ENCODE peak calls at places on chromosomes 6 and 20, in seven cellular contexts. X, B, P, D, W, T and S are unnamed samples.
A peak's percentile ranks its signal among the peaks of the same experiment; 100 is the strongest.

GRCh38 chr6:127186889-127187288 is 68.4 kb downstream of the RSPO3 start:
- DNase-seq in X (no peak), T (peak; percentile 53), D (peak; percentile 60), B (no peak), P (no peak), W (no peak), S (peak; percentile 54)

GRCh38 chr6:50819527-50819905 is 845 bp downstream of the TFAP2B start:
- DNase-seq in D (no peak), T (peak; percentile 4), P (no peak), W (no peak), B (no peak), X (peak; percentile 1), S (no peak)

GRCh38 chr6:30769088-30769852 is 24.9 kb upstream of the IER3 start:
- DNase-seq in B (peak; percentile 98), W (peak; percentile 49), P (no peak), X (peak; percentile 97), T (peak; percentile 62), D (peak; percentile 79), S (peak; percentile 95)

GRCh38 chr6:70507166-70507565 is 59.6 kb upstream of the SDHAF4 start:
- DNase-seq in W (no peak), X (no peak), P (no peak), T (no peak), B (no peak), D (no peak), S (no peak)

GRCh38 chr6:149895702-149896310 is 2.1 kb downstream of the RAET1E start:
- DNase-seq in X (peak; percentile 78), T (no peak), W (no peak), B (peak; percentile 62), D (no peak), P (no peak), S (no peak)

GRCh38 chr6:1604347-1604990 is 5.2 kb upstream of the FOXC1 start:
- DNase-seq in T (peak; percentile 88), X (no peak), D (peak; percentile 78), W (no peak), P (peak; percentile 85), B (peak; percentile 36), S (peak; percentile 77)

GRCh38 chr20:48921883-48922867 is 664 bp downstream of the ARFGEF2 start:
- DNase-seq in B (peak; percentile 34), W (no peak), P (no peak), D (no peak), X (peak; percentile 57), T (peak; percentile 57), S (peak; percentile 77)

GRCh38 chr20:57656821-57657536 is 36.8 kb upstream of the ZBP1 start:
- DNase-seq in T (no peak), X (no peak), D (peak; percentile 20), P (no peak), W (no peak), B (no peak), S (no peak)

GRCh38 chr6:136249336-136249735 is 775 bp downstream of the MTFR2 start:
- DNase-seq in B (peak; percentile 56), W (no peak), T (no peak), X (peak; percentile 29), P (no peak), D (no peak), S (no peak)

GRCh38 chr20:35702051-35702823 is 3.0 kb downstream of the ROMO1 start:
- DNase-seq in T (peak; percentile 0), W (no peak), B (peak; percentile 79), D (no peak), P (no peak), X (peak; percentile 42), S (no peak)

GRCh38 chr6:54238407-54238806 is 69.8 kb upstream of the TINAG start:
- DNase-seq in B (peak; percentile 39), D (no peak), W (no peak), T (no peak), X (peak; percentile 37), P (no peak), S (no peak)

GRCh38 chr20:3672864-3673550 is 8.8 kb downstream of the ADAM33 start:
- DNase-seq in T (no peak), D (no peak), B (no peak), X (no peak), W (no peak), P (no peak), S (no peak)

GRCh38 chr20:46434597-46434996 is 28.2 kb upstream of the ELMO2 start:
- DNase-seq in T (no peak), B (no peak), D (no peak), X (no peak), P (no peak), W (no peak), S (no peak)

GRCh38 chr6:161100072-161100471 is 108.5 kb downstream of the MAP3K4 start:
- DNase-seq in D (no peak), T (peak; percentile 47), W (no peak), B (no peak), X (no peak), P (no peak), S (no peak)

GRCh38 chr20:35663813-35664543 is 722 bp downstream of the CPNE1 start:
- DNase-seq in W (no peak), X (peak; percentile 55), B (peak; percentile 6), T (peak; percentile 55), P (peak; percentile 33), D (peak; percentile 52), S (peak; percentile 89)

GRCh38 chr20:18009116-18009515 is 40.3 kb downstream of the MGME1 start:
- DNase-seq in T (no peak), B (no peak), X (no peak), W (no peak), D (no peak), P (no peak), S (no peak)

GRCh38 chr6:140436023-140436811 is 1061.8 kb upstream of the CITED2 start:
- DNase-seq in D (peak; percentile 65), X (peak; percentile 71), P (peak; percentile 29), B (peak; percentile 67), T (peak; percentile 74), W (no peak), S (peak; percentile 95)

GRCh38 chr6:159979136-159979874 is 10.4 kb downstream of the IGF2R start:
- DNase-seq in P (no peak), X (peak; percentile 63), W (no peak), D (no peak), B (peak; percentile 37), T (peak; percentile 76), S (peak; percentile 83)

GRCh38 chr6:99613398-99613704 is 6.7 kb downstream of the PRDM13 start:
- DNase-seq in X (peak; percentile 43), W (no peak), D (peak; percentile 84), T (peak; percentile 65), B (peak; percentile 18), P (peak; percentile 69), S (peak; percentile 82)

GRCh38 chr6:128932061-128932460 is 49.1 kb downstream of the LAMA2 start:
- DNase-seq in P (no peak), X (peak; percentile 29), W (no peak), T (peak; percentile 36), B (peak; percentile 61), D (no peak), S (peak; percentile 13)

GRCh38 chr6:150029276-150029675 is 3.9 kb upstream of the RAET1L start:
- DNase-seq in P (no peak), T (no peak), D (no peak), B (no peak), X (no peak), W (no peak), S (no peak)

GRCh38 chr6:146770275-146770964 is 171.6 kb downstream of the ADGB start:
- DNase-seq in T (no peak), W (no peak), D (no peak), P (no peak), X (no peak), B (no peak), S (peak; percentile 36)

GRCh38 chr20:41063442-41063841 is 34.8 kb downstream of the TOP1 start:
- DNase-seq in B (no peak), X (no peak), P (no peak), D (no peak), T (no peak), W (no peak), S (no peak)

GRCh38 chr6:112237066-112237465 is 17.3 kb downstream of the LAMA4 start:
- DNase-seq in B (no peak), D (no peak), T (no peak), X (no peak), P (no peak), W (no peak), S (no peak)

GRCh38 chr6:99434702-99435530 is 9.8 kb upstream of the PNISR start:
- DNase-seq in T (peak; percentile 60), D (no peak), X (peak; percentile 52), B (peak; percentile 44), W (no peak), P (no peak), S (peak; percentile 13)

GRCh38 chr6:169862464-169863148 is 111.2 kb downstream of the ERMARD start:
- DNase-seq in B (no peak), D (no peak), W (no peak), X (no peak), T (peak; percentile 6), P (no peak), S (no peak)

GRCh38 chr6:27866370-27867050 is 45.7 kb downstream of the OR2B2 start:
- DNase-seq in T (peak; percentile 84), X (peak; percentile 86), B (peak; percentile 68), D (peak; percentile 45), P (peak; percentile 59), W (no peak), S (peak; percentile 90)

GRCh38 chr6:108497883-108498282 is 62.8 kb upstream of the FOXO3 start:
- DNase-seq in T (peak; percentile 65), X (peak; percentile 47), B (peak; percentile 35), W (no peak), D (peak; percentile 52), P (peak; percentile 41), S (peak; percentile 75)

GRCh38 chr6:166097914-166098522 is 69.6 kb downstream of the TBXT start:
- DNase-seq in X (peak; percentile 83), W (peak; percentile 77), T (peak; percentile 89), P (peak; percentile 61), B (peak; percentile 82), D (peak; percentile 91), S (peak; percentile 88)

GRCh38 chr20:2559641-2560040 is 23.3 kb downstream of the TMC2 start:
- DNase-seq in D (no peak), P (no peak), X (no peak), T (no peak), W (no peak), B (no peak), S (no peak)
- H2BK120ac ChIP-seq in D (no peak overlapping the region), P (no peak overlapping the region), X (no peak overlapping the region), T (no peak overlapping the region), W (no peak overlapping the region), B (no peak overlapping the region), S (no peak overlapping the region)

DNA sequence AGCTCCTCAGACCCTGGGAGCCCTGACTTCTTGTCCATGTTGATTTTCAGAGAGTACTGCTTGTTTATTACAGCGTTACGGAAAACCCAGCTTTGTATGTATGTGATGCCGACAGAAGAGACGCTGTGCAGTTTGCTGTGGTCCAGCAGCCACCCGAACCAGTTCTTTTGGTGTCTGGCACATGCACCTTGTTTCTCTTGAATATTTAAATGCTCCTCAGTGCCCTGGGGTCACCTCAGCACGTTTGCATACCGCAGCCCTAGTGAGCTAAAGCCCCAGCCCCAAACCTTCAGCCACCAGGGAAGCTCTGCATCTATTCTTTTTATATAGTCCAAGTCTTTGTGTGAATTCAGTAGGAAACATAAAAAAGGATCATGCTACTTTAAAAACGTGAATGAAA is 39.9 kb downstream of the AFDN start:
- DNase-seq in D (no peak), X (no peak), B (no peak), W (no peak), T (no peak), P (no peak), S (no peak)
- H2BK120ac ChIP-seq in D (no peak overlapping the region), X (no peak overlapping the region), B (no peak overlapping the region), W (no peak overlapping the region), T (no peak overlapping the region), P (no peak overlapping the region), S (no peak overlapping the region)

GRCh38 chr20:38353298-38353697 is 7.0 kb downstream of the LBP start:
- DNase-seq in B (peak; percentile 18), P (no peak), D (no peak), T (no peak), W (no peak), X (no peak), S (no peak)
- H2BK120ac ChIP-seq in B (no peak overlapping the region), P (no peak overlapping the region), D (no peak overlapping the region), T (no peak overlapping the region), W (no peak overlapping the region), X (no peak overlapping the region), S (no peak overlapping the region)

GRCh38 chr6:26477431-26477830 is 19.7 kb downstream of the BTN2A1 start:
- DNase-seq in X (no peak), B (no peak), D (no peak), T (no peak), P (no peak), W (no peak), S (no peak)
- H2BK120ac ChIP-seq in X (no peak overlapping the region), B (no peak overlapping the region), D (no peak overlapping the region), T (no peak overlapping the region), P (no peak overlapping the region), W (no peak overlapping the region), S (no peak overlapping the region)